ENCODE peak calls at places on chromosome 19, in six cellular contexts. P is endodermal cell; H is suprapubic skin; B is pancreas; R is CD4-positive, CD25-positive, alpha-beta regulatory T cell; Q is body of pancreas. N is an unnamed sample.

GRCh38 chr19:55962186-55962585 is 14.6 kb downstream of the NLRP8 start:
- DNase-seq in Q (no peak), B (no peak), R (no peak), P (no peak), H (no peak), N (no peak)

GRCh38 chr19:45164577-45165335 is 4.0 kb upstream of the NKPD1 start:
- DNase-seq in Q (peak), H (no peak), P (peak), R (peak), B (peak), N (peak)

GRCh38 chr19:40453151-40453735 is 9.1 kb upstream of the SERTAD3 start:
- DNase-seq in B (no peak), P (no peak), Q (no peak), R (no peak), H (no peak), N (no peak)

GRCh38 chr19:54938906-54939305 is 8.4 kb downstream of the NLRP7 start:
- DNase-seq in B (no peak), H (no peak), Q (no peak), R (no peak), P (no peak), N (no peak)

GRCh38 chr19:17263712-17264640 is 569 bp downstream of the USHBP1 start:
- DNase-seq in B (no peak), Q (no peak), P (no peak), H (no peak), R (no peak), N (no peak)

GRCh38 chr19:47414469-47414868 is 4.9 kb downstream of the MEIS3 start:
- DNase-seq in B (no peak), R (no peak), Q (no peak), H (no peak), P (peak), N (peak)

GRCh38 chr19:28466107-28467045 is 746.6 kb downstream of the UQCRFS1 start:
- DNase-seq in P (peak), Q (peak), B (peak), R (peak), H (no peak), N (peak)

GRCh38 chr19:53877361-53877766 is 4.6 kb upstream of the PRKCG start:
- DNase-seq in B (no peak), R (peak), H (no peak), Q (no peak), P (no peak), N (no peak)

GRCh38 chr19:11481777-11482383 is 1.0 kb upstream of the ELAVL3 start:
- DNase-seq in R (peak), H (peak), Q (peak), P (peak), B (peak), N (peak)

GRCh38 chr19:39166571-39167391 is 30.0 kb upstream of the NCCRP1 start:
- DNase-seq in R (no peak), B (peak), Q (peak), P (peak), H (peak), N (no peak)

GRCh38 chr19:39299404-39299803 is 3.2 kb downstream of the IFNL1 start:
- DNase-seq in H (no peak), P (no peak), Q (no peak), R (no peak), B (no peak), N (no peak)

GRCh38 chr19:3346677-3347353 is 19.6 kb upstream of the NFIC start:
- DNase-seq in R (no peak), B (peak), Q (peak), H (peak), P (peak), N (peak)

GRCh38 chr19:48836089-48837017 is at the start of gene HSD17B14:
- DNase-seq in R (no peak), B (peak), Q (no peak), H (peak), P (peak), N (peak)

GRCh38 chr19:44750713-44751112 is 2.2 kb downstream of the BCL3 start:
- DNase-seq in R (no peak), P (no peak), Q (no peak), B (no peak), H (no peak), N (no peak)

GRCh38 chr19:4647676-4648644 is 8.6 kb downstream of the TNFAIP8L1 start:
- DNase-seq in R (no peak), B (no peak), H (no peak), P (peak), Q (peak), N (no peak)

GRCh38 chr19:46890423-46891170 is 29.8 kb downstream of the ARHGAP35 start:
- DNase-seq in P (no peak), Q (peak), R (no peak), B (no peak), H (no peak), N (peak)

GRCh38 chr19:45952691-45953505 is 20.8 kb downstream of the NOVA2 start:
- DNase-seq in B (peak), R (peak), P (peak), H (no peak), Q (peak), N (peak)

GRCh38 chr19:17214531-17215124 is 529 bp upstream of the USE1 start:
- DNase-seq in B (no peak), P (peak), R (no peak), H (no peak), Q (no peak), N (no peak)

GRCh38 chr19:3176715-3177501 is 1.7 kb upstream of the S1PR4 start:
- DNase-seq in H (no peak), Q (no peak), B (no peak), P (no peak), R (peak), N (no peak)

GRCh38 chr19:3357362-3357730 is 9.0 kb upstream of the NFIC start:
- DNase-seq in Q (no peak), R (no peak), H (no peak), B (no peak), P (no peak), N (no peak)

GRCh38 chr19:51359294-51359693 is 6.9 kb downstream of the ETFB start:
- DNase-seq in B (no peak), Q (no peak), H (no peak), R (no peak), P (no peak), N (peak)

GRCh38 chr19:3448616-3449334 is 31.6 kb downstream of the SMIM24 start:
- DNase-seq in B (no peak), Q (no peak), R (no peak), P (no peak), H (no peak), N (no peak)

GRCh38 chr19:37941820-37942515 is 35.0 kb downstream of the SIPA1L3 start:
- DNase-seq in Q (no peak), H (no peak), B (no peak), P (no peak), R (no peak), N (no peak)

GRCh38 chr19:347946-348861 is 3.6 kb upstream of the MIER2 start:
- DNase-seq in B (peak), H (peak), R (no peak), P (peak), Q (no peak), N (no peak)

GRCh38 chr19:10839071-10840050 is 3.3 kb upstream of the TMED1 start:
- DNase-seq in R (no peak), P (no peak), B (peak), H (no peak), Q (peak), N (no peak)

GRCh38 chr19:13281567-13282291 is 131.5 kb downstream of the IER2 start:
- DNase-seq in Q (no peak), B (no peak), P (no peak), H (no peak), R (no peak), N (no peak)
- H3K27ac ChIP-seq in Q (no peak), B (no peak), P (no peak), H (no peak), R (no peak), N (no peak)

GRCh38 chr19:18964121-18964520 is 23.1 kb upstream of the HOMER3 start:
- DNase-seq in Q (no peak), B (no peak), R (no peak), P (no peak), H (no peak), N (no peak)

GRCh38 chr19:18961767-18962423 is 20.9 kb upstream of the HOMER3 start:
- DNase-seq in H (no peak), R (peak), B (no peak), Q (no peak), P (peak), N (no peak)

GRCh38 chr19:18969953-18970659 is 29.1 kb upstream of the HOMER3 start:
- DNase-seq in P (no peak), R (no peak), H (no peak), Q (no peak), B (no peak), N (no peak)

GRCh38 chr19:18967358-18968146 is 26.5 kb upstream of the HOMER3 start:
- DNase-seq in H (peak), P (no peak), Q (peak), B (no peak), R (no peak), N (peak)

GRCh38 chr19:18966304-18966703 is 25.3 kb upstream of the HOMER3 start:
- DNase-seq in H (no peak), P (no peak), R (no peak), Q (no peak), B (no peak), N (no peak)
- H3K27ac ChIP-seq in H (no peak), P (no peak), R (no peak), Q (no peak), B (peak), N (no peak)

DNA sequence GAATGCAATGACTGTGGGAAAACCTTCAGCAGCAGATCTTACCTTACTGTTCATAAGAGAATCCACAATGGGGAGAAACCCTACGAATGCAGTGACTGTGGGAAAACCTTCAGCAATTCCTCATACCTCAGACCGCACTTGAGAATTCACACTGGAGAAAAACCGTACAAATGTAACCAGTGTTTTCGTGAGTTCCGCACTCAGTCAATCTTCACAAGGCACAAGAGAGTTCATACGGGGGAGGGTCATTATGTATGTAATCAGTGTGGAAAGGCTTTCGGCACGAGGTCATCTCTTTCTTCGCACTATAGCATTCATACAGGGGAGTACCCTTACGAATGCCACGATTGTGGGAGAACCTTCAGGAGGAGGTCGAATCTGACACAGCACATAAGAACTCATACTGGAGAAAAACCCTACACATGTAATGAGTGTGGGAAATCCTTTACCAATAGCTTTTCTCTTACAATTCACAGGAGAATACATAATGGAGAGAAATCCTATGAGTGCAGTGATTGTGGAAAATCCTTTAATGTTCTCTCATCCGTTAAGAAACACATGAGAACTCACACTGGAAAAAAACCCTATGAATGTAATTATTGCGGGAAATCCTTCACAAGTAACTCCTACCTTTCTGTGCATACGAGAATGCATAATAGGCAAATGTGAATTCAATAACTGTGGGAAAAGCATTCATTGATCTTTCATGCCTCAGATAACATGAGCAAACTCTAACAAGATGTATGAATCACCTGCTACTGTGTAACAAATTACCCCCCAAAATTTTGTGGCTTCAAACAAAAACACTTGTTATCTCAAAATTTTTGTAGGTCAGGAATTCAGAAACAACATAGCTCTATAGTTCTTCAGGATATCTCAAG is 13.8 kb downstream of the ZNF557 start:
- DNase-seq in Q (no peak), B (no peak), H (no peak), P (peak), R (peak), N (no peak)
- H3K27ac ChIP-seq in Q (no peak), B (no peak), H (no peak), P (no peak), R (no peak), N (no peak)

GRCh38 chr19:29504454-29504853 is 21.3 kb upstream of the VSTM2B start:
- DNase-seq in H (no peak), P (no peak), Q (no peak), R (no peak), B (peak), N (no peak)

GRCh38 chr19:29503785-29504184 is 22.0 kb upstream of the VSTM2B start:
- DNase-seq in Q (no peak), B (no peak), R (no peak), H (no peak), P (no peak), N (no peak)

GRCh38 chr19:29501816-29502580 is 23.8 kb upstream of the VSTM2B start:
- DNase-seq in B (peak), Q (no peak), R (no peak), H (no peak), P (no peak), N (no peak)

GRCh38 chr19:29503140-29503758 is 22.5 kb upstream of the VSTM2B start:
- DNase-seq in B (no peak), Q (no peak), H (no peak), R (no peak), P (no peak), N (no peak)

GRCh38 chr19:29502581-29502850 is 23.3 kb upstream of the VSTM2B start:
- DNase-seq in Q (no peak), R (no peak), H (no peak), B (no peak), P (no peak), N (no peak)
- H3K27ac ChIP-seq in Q (no peak), R (no peak), H (no peak), B (no peak), P (no peak), N (no peak)

GRCh38 chr19:33654840-33655508 is 33.2 kb downstream of the CHST8 start:
- DNase-seq in H (peak), P (no peak), Q (no peak), B (peak), R (no peak), N (no peak)
- H3K27ac ChIP-seq in H (no peak), P (no peak), Q (no peak), B (no peak), R (no peak), N (no peak)

N was measured in cardiac muscle cell.